ENCODE peak calls at places on chromosomes 7 and 10, in eight cellular contexts. Y, V, W, E, D, G, H and Z are unnamed samples.
A peak's percentile ranks its signal among the peaks of the same experiment; 100 is the strongest.

GRCh38 chr7:88089484-88090050 is 130.3 kb downstream of the SRI start:
- DNase-seq in Y (no peak), V (no peak), W (no peak), E (peak; percentile 89), D (no peak), G (no peak), H (no peak), Z (no peak)

GRCh38 chr7:15309891-15310290 is 251.9 kb downstream of the AGMO start:
- DNase-seq in Y (peak; percentile 58), V (peak; percentile 6), W (no peak), E (no peak), D (no peak), G (no peak), H (no peak), Z (peak; percentile 2)

GRCh38 chr10:105875050-105875449 is 1234.0 kb downstream of the SORCS3 start:
- DNase-seq in Y (no peak), V (no peak), W (no peak), E (no peak), D (no peak), G (no peak), H (no peak), Z (no peak)

GRCh38 chr10:92298487-92298886 is 7.5 kb downstream of the MARCHF5 start:
- DNase-seq in Y (no peak), V (no peak), W (no peak), E (no peak), D (no peak), G (no peak), H (no peak), Z (no peak)

GRCh38 chr10:110209926-110210662 is 2.7 kb downstream of the MXI1 start:
- DNase-seq in Y (no peak), V (peak; percentile 31), W (peak; percentile 58), E (peak; percentile 50), D (peak; percentile 57), G (peak; percentile 62), H (peak; percentile 75), Z (no peak)

GRCh38 chr10:131651674-131652093 is 249.1 kb upstream of the PPP2R2D start:
- DNase-seq in Y (no peak), V (no peak), W (no peak), E (no peak), D (peak; percentile 63), G (peak; percentile 27), H (peak; percentile 38), Z (no peak)

GRCh38 chr10:32477499-32477898 is 31.6 kb downstream of the CCDC7 start:
- DNase-seq in Y (no peak), V (no peak), W (no peak), E (no peak), D (no peak), G (no peak), H (no peak), Z (no peak)

GRCh38 chr7:144659211-144659610 is 176.6 kb downstream of the TPK1 start:
- DNase-seq in Y (no peak), V (no peak), W (no peak), E (no peak), D (no peak), G (no peak), H (no peak), Z (no peak)

GRCh38 chr10:68106656-68107055 is 2.6 kb upstream of the MYPN start:
- DNase-seq in Y (no peak), V (peak; percentile 89), W (peak; percentile 27), E (no peak), D (no peak), G (no peak), H (no peak), Z (peak; percentile 80)

GRCh38 chr10:119028900-119029612 is 458 bp upstream of the NANOS1 start:
- DNase-seq in Y (peak; percentile 86), V (peak; percentile 73), W (peak; percentile 95), E (peak; percentile 59), D (peak; percentile 98), G (peak; percentile 92), H (peak; percentile 94), Z (no peak)

GRCh38 chr7:45973725-45974532 is 52.9 kb upstream of the IGFBP3 start:
- DNase-seq in Y (peak; percentile 43), V (peak; percentile 55), W (no peak), E (no peak), D (no peak), G (peak; percentile 68), H (no peak), Z (no peak)

GRCh38 chr10:43685744-43686143 is 37.1 kb upstream of the ZNF32 start:
- DNase-seq in Y (no peak), V (no peak), W (no peak), E (no peak), D (peak; percentile 36), G (no peak), H (no peak), Z (no peak)

GRCh38 chr7:31935671-31936070 is 134.5 kb downstream of the PDE1C start:
- DNase-seq in Y (no peak), V (no peak), W (no peak), E (no peak), D (no peak), G (no peak), H (no peak), Z (no peak)